ENCODE peak calls at places on chromosomes 11 and 22, in seven cellular contexts. One of them, this sample, is unnamed.

GRCh38 chr22:39717099-39717498 is 146.5 kb downstream of the CACNA1I start:
- DNase-seq in CD8-positive, alpha-beta memory T cell: no peak
- DNase-seq in cardiac muscle cell: no peak
- DNase-seq in CD4-positive, alpha-beta T cell: no peak
- DNase-seq in mesenchymal stem cell: no peak
- DNase-seq in SK-N-SH: no peak
- DNase-seq in Panc1: no peak
- DNase-seq in this sample: no peak

GRCh38 chr22:29308791-29309262 is 2.4 kb downstream of the GAS2L1 start:
- DNase-seq in CD8-positive, alpha-beta memory T cell: no peak
- DNase-seq in cardiac muscle cell: no peak
- DNase-seq in CD4-positive, alpha-beta T cell: no peak
- DNase-seq in mesenchymal stem cell: peak
- DNase-seq in SK-N-SH: peak
- DNase-seq in Panc1: no peak
- DNase-seq in this sample: no peak

GRCh38 chr11:100719809-100720221 is 32.7 kb downstream of the ARHGAP42 start:
- DNase-seq in CD8-positive, alpha-beta memory T cell: no peak
- DNase-seq in cardiac muscle cell: no peak
- DNase-seq in CD4-positive, alpha-beta T cell: no peak
- DNase-seq in mesenchymal stem cell: peak
- DNase-seq in SK-N-SH: no peak
- DNase-seq in Panc1: no peak
- DNase-seq in this sample: no peak

GRCh38 chr11:116694017-116694725 is 78.6 kb downstream of the BUD13 start:
- DNase-seq in CD8-positive, alpha-beta memory T cell: no peak
- DNase-seq in cardiac muscle cell: no peak
- DNase-seq in CD4-positive, alpha-beta T cell: no peak
- DNase-seq in mesenchymal stem cell: no peak
- DNase-seq in SK-N-SH: peak
- DNase-seq in Panc1: no peak
- DNase-seq in this sample: no peak

GRCh38 chr11:63839508-63840355 is 822 bp downstream of the MARK2 start:
- DNase-seq in CD8-positive, alpha-beta memory T cell: no peak
- DNase-seq in cardiac muscle cell: peak
- DNase-seq in CD4-positive, alpha-beta T cell: no peak
- DNase-seq in mesenchymal stem cell: peak
- DNase-seq in SK-N-SH: no peak
- DNase-seq in Panc1: no peak
- DNase-seq in this sample: peak

GRCh38 chr22:49027122-49027670 is 800.5 kb downstream of the BRD1 start:
- DNase-seq in CD8-positive, alpha-beta memory T cell: peak
- DNase-seq in cardiac muscle cell: no peak
- DNase-seq in CD4-positive, alpha-beta T cell: no peak
- DNase-seq in mesenchymal stem cell: no peak
- DNase-seq in SK-N-SH: no peak
- DNase-seq in Panc1: no peak
- DNase-seq in this sample: no peak

GRCh38 chr11:8060146-8060719 is 20.8 kb upstream of the TUB start:
- DNase-seq in CD8-positive, alpha-beta memory T cell: peak
- DNase-seq in cardiac muscle cell: no peak
- DNase-seq in CD4-positive, alpha-beta T cell: no peak
- DNase-seq in mesenchymal stem cell: no peak
- DNase-seq in SK-N-SH: no peak
- DNase-seq in Panc1: no peak
- DNase-seq in this sample: no peak

GRCh38 chr22:22374163-22374562 is 129.6 kb downstream of the VPREB1 start:
- DNase-seq in CD8-positive, alpha-beta memory T cell: no peak
- DNase-seq in cardiac muscle cell: no peak
- DNase-seq in CD4-positive, alpha-beta T cell: no peak
- DNase-seq in mesenchymal stem cell: no peak
- DNase-seq in SK-N-SH: no peak
- DNase-seq in Panc1: no peak
- DNase-seq in this sample: no peak

GRCh38 chr11:88979641-88980040 is 86.1 kb downstream of the GRM5 start:
- DNase-seq in CD8-positive, alpha-beta memory T cell: no peak
- DNase-seq in cardiac muscle cell: no peak
- DNase-seq in CD4-positive, alpha-beta T cell: no peak
- DNase-seq in mesenchymal stem cell: peak
- DNase-seq in SK-N-SH: no peak
- DNase-seq in Panc1: no peak
- DNase-seq in this sample: no peak

GRCh38 chr22:30205281-30206115 is 41.1 kb downstream of the LIF start:
- DNase-seq in CD8-positive, alpha-beta memory T cell: no peak
- DNase-seq in cardiac muscle cell: no peak
- DNase-seq in CD4-positive, alpha-beta T cell: no peak
- DNase-seq in mesenchymal stem cell: peak
- DNase-seq in SK-N-SH: peak
- DNase-seq in Panc1: peak
- DNase-seq in this sample: no peak

GRCh38 chr11:12272821-12273617 is 104.4 kb upstream of the PARVA start:
- DNase-seq in CD8-positive, alpha-beta memory T cell: peak
- DNase-seq in cardiac muscle cell: no peak
- DNase-seq in CD4-positive, alpha-beta T cell: no peak
- DNase-seq in mesenchymal stem cell: peak
- DNase-seq in SK-N-SH: no peak
- DNase-seq in Panc1: no peak
- DNase-seq in this sample: no peak
- H3K27ac ChIP-seq in CD8-positive, alpha-beta memory T cell: no peak
- H3K27ac ChIP-seq in cardiac muscle cell: no peak
- H3K27ac ChIP-seq in CD4-positive, alpha-beta T cell: no peak
- H3K27ac ChIP-seq in mesenchymal stem cell: no peak
- H3K27ac ChIP-seq in SK-N-SH: no peak
- H3K27ac ChIP-seq in Panc1: no peak
- H3K27ac ChIP-seq in this sample: no peak

GRCh38 chr22:43001271-43002197 is 13.4 kb downstream of the PACSIN2 start:
- DNase-seq in CD8-positive, alpha-beta memory T cell: no peak
- DNase-seq in cardiac muscle cell: no peak
- DNase-seq in CD4-positive, alpha-beta T cell: no peak
- DNase-seq in mesenchymal stem cell: peak
- DNase-seq in SK-N-SH: no peak
- DNase-seq in Panc1: no peak
- DNase-seq in this sample: no peak

GRCh38 chr22:43005106-43005505 is 9.8 kb downstream of the PACSIN2 start:
- DNase-seq in CD8-positive, alpha-beta memory T cell: no peak
- DNase-seq in cardiac muscle cell: no peak
- DNase-seq in CD4-positive, alpha-beta T cell: no peak
- DNase-seq in mesenchymal stem cell: peak
- DNase-seq in SK-N-SH: no peak
- DNase-seq in Panc1: no peak
- DNase-seq in this sample: no peak

GRCh38 chr22:43000441-43001175 is 14.3 kb downstream of the PACSIN2 start:
- DNase-seq in CD8-positive, alpha-beta memory T cell: no peak
- DNase-seq in cardiac muscle cell: no peak
- DNase-seq in CD4-positive, alpha-beta T cell: no peak
- DNase-seq in mesenchymal stem cell: peak
- DNase-seq in SK-N-SH: no peak
- DNase-seq in Panc1: no peak
- DNase-seq in this sample: peak

GRCh38 chr22:43004362-43005035 is 10.4 kb downstream of the PACSIN2 start:
- DNase-seq in CD8-positive, alpha-beta memory T cell: no peak
- DNase-seq in cardiac muscle cell: no peak
- DNase-seq in CD4-positive, alpha-beta T cell: no peak
- DNase-seq in mesenchymal stem cell: peak
- DNase-seq in SK-N-SH: no peak
- DNase-seq in Panc1: no peak
- DNase-seq in this sample: no peak

GRCh38 chr22:43002198-43002577 is 12.8 kb downstream of the PACSIN2 start:
- DNase-seq in CD8-positive, alpha-beta memory T cell: no peak
- DNase-seq in cardiac muscle cell: no peak
- DNase-seq in CD4-positive, alpha-beta T cell: no peak
- DNase-seq in mesenchymal stem cell: peak
- DNase-seq in SK-N-SH: no peak
- DNase-seq in Panc1: no peak
- DNase-seq in this sample: no peak
- H3K27ac ChIP-seq in CD8-positive, alpha-beta memory T cell: no peak
- H3K27ac ChIP-seq in cardiac muscle cell: no peak
- H3K27ac ChIP-seq in CD4-positive, alpha-beta T cell: no peak
- H3K27ac ChIP-seq in mesenchymal stem cell: peak
- H3K27ac ChIP-seq in SK-N-SH: peak
- H3K27ac ChIP-seq in Panc1: no peak
- H3K27ac ChIP-seq in this sample: no peak

GRCh38 chr11:17209939-17210245 is 2.1 kb upstream of the PIK3C2A start:
- DNase-seq in CD8-positive, alpha-beta memory T cell: no peak
- DNase-seq in cardiac muscle cell: no peak
- DNase-seq in CD4-positive, alpha-beta T cell: no peak
- DNase-seq in mesenchymal stem cell: peak
- DNase-seq in SK-N-SH: no peak
- DNase-seq in Panc1: no peak
- DNase-seq in this sample: no peak
- H3K27ac ChIP-seq in CD8-positive, alpha-beta memory T cell: no peak
- H3K27ac ChIP-seq in cardiac muscle cell: peak
- H3K27ac ChIP-seq in CD4-positive, alpha-beta T cell: no peak
- H3K27ac ChIP-seq in mesenchymal stem cell: no peak
- H3K27ac ChIP-seq in SK-N-SH: peak
- H3K27ac ChIP-seq in Panc1: no peak
- H3K27ac ChIP-seq in this sample: peak

DNA sequence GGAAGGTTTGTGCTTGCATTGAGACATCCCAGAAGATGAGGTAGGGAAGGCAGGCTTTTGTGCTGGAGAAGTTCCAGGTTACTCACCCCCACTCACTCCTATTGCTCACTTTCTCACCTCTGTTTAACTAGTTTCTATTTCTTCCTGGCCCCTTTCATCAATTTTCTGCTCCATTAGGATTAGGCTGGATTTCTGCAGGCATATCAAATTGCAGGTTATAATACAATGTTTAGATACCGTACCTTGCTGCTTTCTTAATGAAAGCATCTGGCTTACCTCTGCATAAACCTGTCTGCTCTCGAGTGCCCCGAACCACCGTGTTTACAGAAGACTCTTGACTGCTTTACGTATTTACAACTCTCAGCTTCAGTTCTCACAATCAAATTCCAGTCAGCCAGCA is 173.7 kb downstream of the ADAMTS15 start:
- DNase-seq in CD8-positive, alpha-beta memory T cell: no peak
- DNase-seq in cardiac muscle cell: no peak
- DNase-seq in CD4-positive, alpha-beta T cell: no peak
- DNase-seq in mesenchymal stem cell: peak
- DNase-seq in SK-N-SH: no peak
- DNase-seq in Panc1: no peak
- DNase-seq in this sample: no peak
- H3K27ac ChIP-seq in CD8-positive, alpha-beta memory T cell: no peak
- H3K27ac ChIP-seq in cardiac muscle cell: no peak
- H3K27ac ChIP-seq in CD4-positive, alpha-beta T cell: no peak
- H3K27ac ChIP-seq in mesenchymal stem cell: no peak
- H3K27ac ChIP-seq in SK-N-SH: no peak
- H3K27ac ChIP-seq in Panc1: peak
- H3K27ac ChIP-seq in this sample: no peak

GRCh38 chr11:103870821-103871309 is 165.6 kb upstream of the DDI1 start:
- DNase-seq in CD8-positive, alpha-beta memory T cell: no peak
- DNase-seq in cardiac muscle cell: no peak
- DNase-seq in CD4-positive, alpha-beta T cell: no peak
- DNase-seq in mesenchymal stem cell: no peak
- DNase-seq in SK-N-SH: no peak
- DNase-seq in Panc1: no peak
- DNase-seq in this sample: no peak
- H3K27ac ChIP-seq in CD8-positive, alpha-beta memory T cell: no peak
- H3K27ac ChIP-seq in cardiac muscle cell: no peak
- H3K27ac ChIP-seq in CD4-positive, alpha-beta T cell: no peak
- H3K27ac ChIP-seq in mesenchymal stem cell: no peak
- H3K27ac ChIP-seq in SK-N-SH: no peak
- H3K27ac ChIP-seq in Panc1: no peak
- H3K27ac ChIP-seq in this sample: no peak

This sample was measured in caudate nucleus.